ENCODE peak calls at places on chromosome 12, in ten cellular contexts. Z is A549, O is ovary, E is pancreas, Q is aorta, B is dorsolateral prefrontal cortex, X is stomach, W is GM23338, G is IMR-90, H is heart left ventricle. N is an unnamed sample.

GRCh38 chr12:6056406-6057211 is 67.9 kb downstream of the VWF start:
- DNase-seq in Z (no peak), O (no peak), E (no peak), Q (no peak), B (no peak), X (no peak), W (peak), G (no peak), H (no peak), N (no peak)

GRCh38 chr12:80015660-80016059 is 80.8 kb upstream of the PPP1R12A start:
- DNase-seq in Z (no peak), O (no peak), E (no peak), Q (no peak), B (no peak), X (no peak), W (no peak), G (no peak), H (no peak), N (no peak)

GRCh38 chr12:56252649-56253048 is 5.5 kb downstream of the ANKRD52 start:
- DNase-seq in Z (no peak), O (no peak), E (no peak), Q (no peak), B (no peak), X (no peak), W (no peak), G (no peak), H (no peak), N (no peak)

GRCh38 chr12:46438256-46438655 is 65.7 kb upstream of the SLC38A2 start:
- DNase-seq in Z (no peak), O (no peak), E (no peak), Q (no peak), B (no peak), X (no peak), W (no peak), G (peak), H (no peak), N (no peak)

GRCh38 chr12:58346032-58346632 is 404.8 kb downstream of the ATP23 start:
- DNase-seq in Z (peak), O (no peak), E (no peak), Q (no peak), B (no peak), X (no peak), W (peak), G (peak), H (no peak), N (peak)

GRCh38 chr12:2498961-2499500 is 295.7 kb upstream of the FKBP4 start:
- DNase-seq in Z (no peak), O (no peak), E (no peak), Q (no peak), B (no peak), X (peak), W (peak), G (no peak), H (no peak), N (no peak)

GRCh38 chr12:99752740-99753139 is 105.2 kb downstream of the GARIN6 start:
- DNase-seq in Z (no peak), O (no peak), E (no peak), Q (no peak), B (no peak), X (no peak), W (no peak), G (no peak), H (no peak), N (no peak)

GRCh38 chr12:114916531-114916930 is 232.6 kb upstream of the TBX3 start:
- DNase-seq in Z (no peak), O (no peak), E (no peak), Q (no peak), B (no peak), X (no peak), W (no peak), G (no peak), H (no peak), N (no peak)

GRCh38 chr12:34625116-34625515 is 602.8 kb downstream of the ALG10 start:
- DNase-seq in Z (no peak), O (no peak), E (no peak), Q (no peak), B (no peak), X (no peak), W (peak), G (no peak), H (no peak), N (peak)

GRCh38 chr12:124177951-124178316 is 117.0 kb upstream of the RFLNA start:
- DNase-seq in Z (no peak), O (no peak), E (no peak), Q (no peak), B (no peak), X (no peak), W (no peak), G (no peak), H (no peak), N (no peak)

GRCh38 chr12:81591256-81591655 is 167.9 kb downstream of the PPFIA2 start:
- DNase-seq in Z (no peak), O (no peak), E (no peak), Q (peak), B (no peak), X (no peak), W (no peak), G (no peak), H (no peak), N (no peak)

GRCh38 chr12:113571713-113572112 is 100.0 kb upstream of the LHX5 start:
- DNase-seq in Z (no peak), O (no peak), E (no peak), Q (no peak), B (no peak), X (no peak), W (no peak), G (no peak), H (no peak), N (no peak)

GRCh38 chr12:53103860-53104305 is 597 bp downstream of the SOAT2 start:
- DNase-seq in Z (no peak), O (no peak), E (no peak), Q (peak), B (no peak), X (no peak), W (no peak), G (no peak), H (no peak), N (peak)

GRCh38 chr12:101552277-101552676 is 42.5 kb upstream of the MYBPC1 start:
- DNase-seq in Z (no peak), O (peak), E (no peak), Q (no peak), B (peak), X (no peak), W (no peak), G (peak), H (peak), N (no peak)

GRCh38 chr12:24562761-24563392 is 386.0 kb downstream of the BCAT1 start:
- DNase-seq in Z (peak), O (peak), E (no peak), Q (peak), B (peak), X (no peak), W (peak), G (peak), H (peak), N (no peak)

GRCh38 chr12:122858591-122859302 is 23.5 kb downstream of the HIP1R start:
- DNase-seq in Z (no peak), O (no peak), E (no peak), Q (no peak), B (no peak), X (no peak), W (no peak), G (no peak), H (peak), N (no peak)

GRCh38 chr12:53118771-53119300 is 15.6 kb downstream of the SOAT2 start:
- DNase-seq in Z (no peak), O (no peak), E (no peak), Q (no peak), B (no peak), X (no peak), W (no peak), G (no peak), H (no peak), N (no peak)

GRCh38 chr12:39103552-39104165 is 198.3 kb upstream of the CPNE8 start:
- DNase-seq in Z (peak), O (no peak), E (peak), Q (no peak), B (no peak), X (no peak), W (peak), G (no peak), H (no peak), N (peak)

GRCh38 chr12:43776498-43776897 is 17.7 kb downstream of the IRAK4 start:
- DNase-seq in Z (peak), O (no peak), E (no peak), Q (no peak), B (no peak), X (no peak), W (peak), G (peak), H (no peak), N (no peak)

DNA sequence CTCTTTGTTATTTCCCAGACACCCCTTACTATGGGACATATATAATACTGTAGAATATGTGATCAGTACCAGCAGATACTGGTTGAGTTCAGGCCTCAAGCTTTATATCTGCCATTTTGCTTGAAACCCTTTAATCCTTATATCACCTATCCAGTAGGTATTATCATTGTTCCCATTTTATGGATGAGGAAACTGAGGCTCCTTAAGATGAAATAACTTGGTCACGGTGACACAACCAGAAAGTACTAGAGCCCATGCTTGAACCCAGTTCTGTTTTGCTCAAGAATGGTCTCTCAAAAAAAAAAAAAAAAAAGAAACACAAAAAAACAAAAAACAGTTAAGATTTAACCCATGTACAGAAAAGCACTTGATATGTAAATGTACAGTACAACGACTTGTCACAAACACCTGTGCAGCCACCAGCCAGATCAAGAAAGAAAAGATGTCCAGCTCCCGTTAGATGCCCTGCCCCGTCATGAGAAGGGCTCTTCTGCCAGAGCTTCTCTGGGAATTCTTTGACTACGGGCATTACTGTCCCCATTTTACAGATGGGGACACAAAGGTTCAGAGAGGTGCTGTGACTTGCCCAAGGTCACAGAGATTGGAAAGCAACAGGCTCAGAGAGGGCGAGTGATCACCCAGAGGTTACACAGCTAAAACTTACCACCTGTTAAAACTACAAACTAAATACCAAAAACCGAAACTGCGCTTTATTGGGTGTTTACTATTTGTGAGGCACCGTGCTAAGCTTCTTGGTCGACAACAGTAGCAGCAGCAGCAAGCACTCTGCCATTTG is 669 bp upstream of the WSCD2 start:
- DNase-seq in Z (no peak), O (no peak), E (no peak), Q (no peak), B (no peak), X (no peak), W (no peak), G (no peak), H (no peak), N (no peak)
- H3K4me3 ChIP-seq in Z (peak), O (peak), E (peak), Q (no peak), B (peak), X (peak), W (peak), G (no peak), H (peak), N (no peak)

GRCh38 chr12:131871677-131872076 is 22.7 kb upstream of the ULK1 start:
- DNase-seq in Z (no peak), O (no peak), E (no peak), Q (no peak), B (no peak), X (no peak), W (no peak), G (no peak), H (no peak), N (no peak)
- H3K4me3 ChIP-seq in Z (no peak), O (no peak), E (no peak), Q (no peak), B (no peak), X (no peak), W (no peak), G (no peak), H (no peak), N (no peak)

DNA sequence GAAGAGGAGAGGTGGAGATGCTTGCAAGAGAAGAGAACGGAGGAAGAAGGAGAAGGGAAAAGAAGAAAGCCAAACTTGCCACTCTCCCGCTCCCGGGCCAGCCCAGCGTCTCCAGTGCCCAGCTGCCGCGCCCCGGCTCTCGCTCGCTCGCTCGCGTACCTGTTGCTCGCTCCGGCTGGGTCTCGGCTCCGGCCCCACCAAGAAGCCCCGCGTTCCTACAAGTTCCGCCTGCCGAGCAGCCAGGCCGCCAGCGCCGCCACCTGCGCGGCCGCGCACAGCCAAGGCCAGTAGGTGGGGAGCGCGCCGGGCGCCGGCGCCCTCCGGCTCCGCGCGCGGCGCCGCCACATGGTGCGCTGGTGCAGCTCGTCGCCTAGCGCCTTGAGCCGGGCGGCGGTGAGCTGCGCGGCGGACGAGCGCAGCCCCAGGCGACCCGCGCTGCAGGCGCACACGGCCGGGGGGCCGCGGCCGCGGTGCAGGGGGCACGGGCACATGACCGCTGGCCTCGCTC is 370 bp downstream of the HRK start:
- DNase-seq in Z (peak), O (no peak), E (peak), Q (no peak), B (no peak), X (peak), W (peak), G (peak), H (peak), N (peak)
- H3K4me3 ChIP-seq in Z (peak), O (peak), E (peak), Q (peak), B (peak), X (peak), W (peak), G (peak), H (peak), N (peak)

GRCh38 chr12:116906285-116906684 is 4.5 kb upstream of the FBXW8 start:
- DNase-seq in Z (no peak), O (no peak), E (no peak), Q (no peak), B (no peak), X (no peak), W (no peak), G (no peak), H (no peak), N (no peak)

GRCh38 chr12:116910645-116911449 is at the start of gene FBXW8:
- DNase-seq in Z (peak), O (peak), E (peak), Q (peak), B (peak), X (peak), W (peak), G (peak), H (peak), N (peak)

GRCh38 chr12:116915326-116915725 is 4.6 kb downstream of the FBXW8 start:
- DNase-seq in Z (no peak), O (no peak), E (no peak), Q (no peak), B (no peak), X (no peak), W (no peak), G (no peak), H (no peak), N (no peak)

GRCh38 chr12:116916122-116916521 is 5.4 kb downstream of the FBXW8 start:
- DNase-seq in Z (no peak), O (no peak), E (no peak), Q (no peak), B (no peak), X (no peak), W (no peak), G (peak), H (no peak), N (no peak)

GRCh38 chr12:116910280-116910644 is 488 bp upstream of the FBXW8 start:
- DNase-seq in Z (no peak), O (no peak), E (no peak), Q (no peak), B (no peak), X (no peak), W (no peak), G (no peak), H (no peak), N (no peak)
- H3K4me3 ChIP-seq in Z (peak), O (peak), E (peak), Q (peak), B (peak), X (peak), W (peak), G (peak), H (peak), N (peak)

N was measured in Jurkat, Clone E6-1.